ENCODE peak calls at places on chromosomes 12 and 14, in six cellular contexts. I is H9, M is cardiac muscle cell, H is Caco-2, D is brain microvascular endothelial cell, N is left ventricle myocardium inferior. S is an unnamed sample.
A peak's percentile ranks its signal among the peaks of the same experiment; 100 is the strongest.

GRCh38 chr12:93127107-93127560 is 198.0 kb upstream of the EEA1 start:
- DNase-seq in N (no peak), D (no peak), I (no peak), M (no peak), H (peak; percentile 12), S (no peak)

GRCh38 chr12:115470977-115471376 is 787.0 kb upstream of the TBX3 start:
- DNase-seq in M (no peak), D (no peak), N (no peak), I (no peak), H (no peak), S (no peak)

GRCh38 chr12:59891180-59891579 is 295.4 kb downstream of the SLC16A7 start:
- DNase-seq in H (no peak), M (no peak), I (no peak), D (no peak), N (no peak), S (peak; percentile 32)

GRCh38 chr14:59868021-59868420 is 2.6 kb downstream of the RTN1 start:
- DNase-seq in H (no peak), M (no peak), D (no peak), N (no peak), I (no peak), S (no peak)

GRCh38 chr14:64788706-64789105 is 84.5 kb downstream of the PLEKHG3 start:
- DNase-seq in N (no peak), D (peak; percentile 94), I (no peak), H (no peak), M (no peak), S (peak; percentile 93)

GRCh38 chr12:56955631-56956256 is 1.7 kb downstream of the RDH16 start:
- DNase-seq in M (no peak), D (no peak), H (no peak), I (no peak), N (no peak), S (peak; percentile 67)

GRCh38 chr12:14307004-14307403 is 58.5 kb upstream of the ATF7IP start:
- DNase-seq in M (no peak), D (no peak), H (no peak), N (no peak), I (no peak), S (no peak)

GRCh38 chr12:95248604-95249355 is 31.2 kb downstream of the VEZT start:
- DNase-seq in M (no peak), I (no peak), H (no peak), D (no peak), N (no peak), S (no peak)

GRCh38 chr12:24039113-24039525 is 89.6 kb upstream of the SOX5 start:
- DNase-seq in D (peak; percentile 86), M (no peak), I (no peak), N (no peak), H (no peak), S (peak; percentile 90)

GRCh38 chr14:58808828-58809227 is 171.1 kb downstream of the DACT1 start:
- DNase-seq in N (no peak), I (no peak), D (peak; percentile 39), H (no peak), M (no peak), S (peak; percentile 80)

GRCh38 chr14:104370256-104370870 is 209.2 kb upstream of the C14orf180 start:
- DNase-seq in H (peak; percentile 44), M (peak; percentile 53), D (no peak), I (peak; percentile 74), N (no peak), S (no peak)

GRCh38 chr12:84508325-84508861 is 404.2 kb downstream of the SLC6A15 start:
- DNase-seq in D (peak; percentile 87), M (no peak), I (peak; percentile 56), H (peak; percentile 3), N (no peak), S (peak; percentile 90)

GRCh38 chr12:111429760-111430417 is 24.2 kb downstream of the SH2B3 start:
- DNase-seq in D (no peak), H (no peak), M (no peak), N (no peak), I (no peak), S (no peak)

GRCh38 chr12:39272934-39273770 is 169.8 kb downstream of the KIF21A start:
- DNase-seq in D (peak; percentile 40), H (peak; percentile 69), M (peak; percentile 66), N (no peak), I (no peak), S (peak; percentile 54)

GRCh38 chr14:23646648-23647549 is 10.7 kb downstream of the DHRS2 start:
- DNase-seq in D (no peak), I (no peak), M (no peak), H (no peak), N (no peak), S (no peak)

GRCh38 chr12:95544756-95545155 is 6.5 kb downstream of the USP44 start:
- DNase-seq in H (no peak), M (no peak), N (no peak), I (no peak), D (no peak), S (no peak)

GRCh38 chr12:67648306-67649164 is at the start of gene DYRK2:
- DNase-seq in I (peak; percentile 78), N (peak; percentile 87), D (peak; percentile 70), M (peak; percentile 92), H (peak; percentile 82), S (peak; percentile 26)

GRCh38 chr14:101730626-101731186 is 30.8 kb upstream of the PPP2R5C start:
- DNase-seq in M (no peak), I (no peak), H (no peak), N (no peak), D (no peak), S (no peak)

GRCh38 chr14:31768355-31768754 is 207.2 kb downstream of the NUBPL start:
- DNase-seq in N (no peak), I (no peak), H (no peak), D (no peak), M (no peak), S (no peak)

GRCh38 chr12:57840701-57841100 is 5.8 kb downstream of the CTDSP2 start:
- DNase-seq in D (no peak), M (peak; percentile 91), N (no peak), H (no peak), I (no peak), S (no peak)

GRCh38 chr12:33357181-33357580 is 82.4 kb downstream of the SYT10 start:
- DNase-seq in N (no peak), M (no peak), H (no peak), D (no peak), I (no peak), S (no peak)

GRCh38 chr12:8658361-8658760 is 4.3 kb downstream of the MFAP5 start:
- DNase-seq in D (no peak), M (no peak), I (no peak), H (no peak), N (no peak), S (peak; percentile 84)

GRCh38 chr14:29220077-29220476 is 453.5 kb downstream of the FOXG1 start:
- DNase-seq in N (no peak), D (no peak), I (no peak), H (no peak), M (peak; percentile 12), S (no peak)

GRCh38 chr14:73785834-73786631 is 65.6 kb upstream of the PTGR2 start:
- DNase-seq in D (peak; percentile 78), N (peak; percentile 70), M (peak; percentile 60), I (peak; percentile 45), H (peak; percentile 84), S (peak; percentile 85)

GRCh38 chr12:68381476-68381875 is 49.3 kb upstream of the MDM1 start:
- DNase-seq in I (no peak), D (no peak), M (no peak), H (no peak), N (no peak), S (no peak)

GRCh38 chr12:27970981-27971489 is 1.5 kb downstream of the PTHLH start:
- DNase-seq in M (peak; percentile 14), I (peak; percentile 62), D (no peak), H (no peak), N (no peak), S (peak; percentile 58)

GRCh38 chr12:27969011-27969900 is 3.3 kb downstream of the PTHLH start:
- DNase-seq in H (peak; percentile 35), N (peak; percentile 21), D (no peak), M (peak; percentile 55), I (peak; percentile 53), S (no peak)

GRCh38 chr12:27970391-27970980 is 2.0 kb downstream of the PTHLH start:
- DNase-seq in N (no peak), H (no peak), M (peak; percentile 43), D (no peak), I (peak; percentile 57), S (no peak)

GRCh38 chr12:27971606-27972005 is 927 bp downstream of the PTHLH start:
- DNase-seq in H (no peak), D (no peak), M (no peak), I (no peak), N (no peak), S (no peak)

GRCh38 chr12:27969901-27970390 is 2.6 kb downstream of the PTHLH start:
- DNase-seq in I (peak; percentile 84), H (peak; percentile 86), M (peak; percentile 75), N (peak; percentile 37), D (no peak), S (peak; percentile 71)
- TF ChIP-seq CTCF in I (no peak), H (peak; percentile 50), M (peak; percentile 10), N (no peak), D (peak; percentile 3), S (peak; percentile 62)

GRCh38 chr12:52778833-52779232 is 1.7 kb upstream of the KRT76 start:
- DNase-seq in H (no peak), M (no peak), N (no peak), I (no peak), D (no peak), S (no peak)
- H3K27me3 ChIP-seq in H (no peaks in the 10 kb centered on the region), M (peaks cover 69% of the 10 kb centered on the region), N (peaks cover 91% of the 10 kb centered on the region), I (no peaks in the 10 kb centered on the region), D (peaks cover 15% of the 10 kb centered on the region), S (peaks cover 16% of the 10 kb centered on the region)

GRCh38 chr14:20608383-20609095 is 17.4 kb upstream of the RNASE12 start:
- DNase-seq in M (no peak), D (no peak), I (no peak), N (no peak), H (no peak), S (no peak)
- TF ChIP-seq CTCF in M (no peak), D (no peak), I (no peak), N (no peak), H (no peak), S (no peak)

GRCh38 chr12:116881867-116882507 is 746 bp upstream of the HRK start:
- DNase-seq in I (no peak), D (no peak), H (no peak), N (no peak), M (no peak), S (no peak)

GRCh38 chr12:116882742-116883141 is 1.5 kb upstream of the HRK start:
- DNase-seq in N (no peak), D (peak; percentile 22), M (no peak), H (no peak), I (peak; percentile 48), S (peak; percentile 24)

GRCh38 chr12:116880213-116880816 is 926 bp downstream of the HRK start:
- DNase-seq in D (no peak), M (no peak), N (no peak), H (no peak), I (peak; percentile 38), S (no peak)

GRCh38 chr12:116880817-116881324 is 370 bp downstream of the HRK start:
- DNase-seq in D (no peak), H (peak; percentile 76), N (peak; percentile 25), I (peak; percentile 81), M (peak; percentile 84), S (no peak)

DNA sequence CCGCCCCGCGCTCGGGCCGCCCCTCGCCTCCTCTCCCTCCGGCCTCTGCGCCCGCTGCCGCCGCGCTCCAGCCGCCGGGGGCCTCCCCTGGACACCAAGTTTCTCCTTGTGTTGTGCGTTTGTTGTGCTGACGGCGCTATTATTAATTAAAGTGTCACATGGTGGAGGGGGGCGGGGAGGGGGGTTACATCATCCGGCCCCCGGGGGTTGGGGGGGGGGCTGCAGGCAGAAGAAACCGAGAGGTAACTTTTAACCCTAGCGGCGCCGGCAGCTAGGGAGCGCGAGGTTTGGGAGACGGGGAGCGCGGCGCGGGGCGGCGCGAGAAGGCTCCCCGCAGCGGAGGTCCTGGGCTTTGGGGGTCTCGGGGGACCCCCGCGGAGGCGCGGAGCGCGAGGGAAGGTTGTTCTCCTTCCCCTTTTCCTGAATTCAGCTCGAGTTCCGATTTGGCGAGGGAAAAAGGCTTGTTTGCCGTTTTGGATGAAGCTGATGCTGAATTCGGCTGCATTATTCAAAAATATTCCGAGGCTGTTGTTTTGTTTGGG is at the start of gene HRK:
- DNase-seq in I (peak; percentile 74), M (no peak), N (no peak), H (no peak), D (no peak), S (no peak)
- H3K27me3 ChIP-seq in I (peaks cover 47% of the 10 kb centered on the region), M (peaks cover 86% of the 10 kb centered on the region), N (peaks cover 82% of the 10 kb centered on the region), H (peaks cover 11% of the 10 kb centered on the region), D (peaks cover 60% of the 10 kb centered on the region), S (peaks cover 20% of the 10 kb centered on the region)